ENCODE peak calls at places on chromosome 2, in nine cellular contexts. One of them, this sample, is unnamed.
A peak's percentile ranks its signal among the peaks of the same experiment; 100 is the strongest.

GRCh38 chr2:32430804-32431203 is 74.0 kb downstream of the BIRC6 start:
- DNase-seq in epithelial cell of esophagus: no peak
- DNase-seq in choroid plexus epithelial cell: no peak
- DNase-seq in mesendoderm: no peak
- DNase-seq in right cardiac atrium: no peak
- DNase-seq in GM12865: no peak
- DNase-seq in AG04449: no peak
- DNase-seq in NCI-H1092: no peak
- DNase-seq in B cell: no peak
- DNase-seq in this sample: no peak

GRCh38 chr2:156379069-156379468 is 46.5 kb upstream of the NR4A2 start:
- DNase-seq in epithelial cell of esophagus: no peak
- DNase-seq in choroid plexus epithelial cell: no peak
- DNase-seq in mesendoderm: no peak
- DNase-seq in right cardiac atrium: no peak
- DNase-seq in GM12865: no peak
- DNase-seq in AG04449: no peak
- DNase-seq in NCI-H1092: no peak
- DNase-seq in B cell: no peak
- DNase-seq in this sample: no peak

GRCh38 chr2:190340369-190340768 is 3.0 kb upstream of the INPP1 start:
- DNase-seq in epithelial cell of esophagus: peak; percentile 54
- DNase-seq in choroid plexus epithelial cell: peak; percentile 19
- DNase-seq in mesendoderm: peak; percentile 95
- DNase-seq in right cardiac atrium: no peak
- DNase-seq in GM12865: no peak
- DNase-seq in AG04449: no peak
- DNase-seq in NCI-H1092: no peak
- DNase-seq in B cell: no peak
- DNase-seq in this sample: no peak

GRCh38 chr2:226423498-226423960 is 376.1 kb downstream of the IRS1 start:
- DNase-seq in epithelial cell of esophagus: peak; percentile 60
- DNase-seq in choroid plexus epithelial cell: peak; percentile 60
- DNase-seq in mesendoderm: no peak
- DNase-seq in right cardiac atrium: no peak
- DNase-seq in GM12865: peak; percentile 40
- DNase-seq in AG04449: no peak
- DNase-seq in NCI-H1092: no peak
- DNase-seq in B cell: peak; percentile 75
- DNase-seq in this sample: no peak

GRCh38 chr2:69917854-69918253 is 2.9 kb downstream of the MXD1 start:
- DNase-seq in epithelial cell of esophagus: peak; percentile 89
- DNase-seq in choroid plexus epithelial cell: peak; percentile 92
- DNase-seq in mesendoderm: no peak
- DNase-seq in right cardiac atrium: no peak
- DNase-seq in GM12865: no peak
- DNase-seq in AG04449: no peak
- DNase-seq in NCI-H1092: no peak
- DNase-seq in B cell: no peak
- DNase-seq in this sample: peak; percentile 75

GRCh38 chr2:97546711-97547110 is 43.0 kb downstream of the ANKRD36B start:
- DNase-seq in epithelial cell of esophagus: peak; percentile 1
- DNase-seq in choroid plexus epithelial cell: peak; percentile 11
- DNase-seq in mesendoderm: no peak
- DNase-seq in right cardiac atrium: no peak
- DNase-seq in GM12865: no peak
- DNase-seq in AG04449: no peak
- DNase-seq in NCI-H1092: no peak
- DNase-seq in B cell: no peak
- DNase-seq in this sample: no peak

GRCh38 chr2:15170068-15170775 is 390.9 kb downstream of the NBAS start:
- DNase-seq in epithelial cell of esophagus: peak; percentile 11
- DNase-seq in choroid plexus epithelial cell: no peak
- DNase-seq in mesendoderm: peak; percentile 87
- DNase-seq in right cardiac atrium: no peak
- DNase-seq in GM12865: no peak
- DNase-seq in AG04449: no peak
- DNase-seq in NCI-H1092: no peak
- DNase-seq in B cell: no peak
- DNase-seq in this sample: peak; percentile 60

GRCh38 chr2:228938629-228939028 is 332.5 kb downstream of the PID1 start:
- DNase-seq in epithelial cell of esophagus: no peak
- DNase-seq in choroid plexus epithelial cell: peak; percentile 64
- DNase-seq in mesendoderm: no peak
- DNase-seq in right cardiac atrium: no peak
- DNase-seq in GM12865: no peak
- DNase-seq in AG04449: no peak
- DNase-seq in NCI-H1092: no peak
- DNase-seq in B cell: no peak
- DNase-seq in this sample: peak; percentile 59

GRCh38 chr2:118810766-118811165 is 36.7 kb downstream of the EN1 start:
- DNase-seq in epithelial cell of esophagus: no peak
- DNase-seq in choroid plexus epithelial cell: no peak
- DNase-seq in mesendoderm: no peak
- DNase-seq in right cardiac atrium: no peak
- DNase-seq in GM12865: no peak
- DNase-seq in AG04449: no peak
- DNase-seq in NCI-H1092: no peak
- DNase-seq in B cell: no peak
- DNase-seq in this sample: no peak

GRCh38 chr2:80238692-80239469 is 65.7 kb downstream of the LRRTM1 start:
- DNase-seq in epithelial cell of esophagus: peak; percentile 21
- DNase-seq in choroid plexus epithelial cell: peak; percentile 1
- DNase-seq in mesendoderm: peak; percentile 54
- DNase-seq in right cardiac atrium: no peak
- DNase-seq in GM12865: peak; percentile 30
- DNase-seq in AG04449: no peak
- DNase-seq in NCI-H1092: no peak
- DNase-seq in B cell: no peak
- DNase-seq in this sample: peak; percentile 81

GRCh38 chr2:45891719-45892118 is 240.2 kb downstream of the PRKCE start:
- DNase-seq in epithelial cell of esophagus: peak; percentile 28
- DNase-seq in choroid plexus epithelial cell: no peak
- DNase-seq in mesendoderm: no peak
- DNase-seq in right cardiac atrium: no peak
- DNase-seq in GM12865: no peak
- DNase-seq in AG04449: no peak
- DNase-seq in NCI-H1092: no peak
- DNase-seq in B cell: no peak
- DNase-seq in this sample: no peak

GRCh38 chr2:9256570-9257043 is 50.0 kb downstream of the ASAP2 start:
- DNase-seq in epithelial cell of esophagus: no peak
- DNase-seq in choroid plexus epithelial cell: no peak
- DNase-seq in mesendoderm: peak; percentile 63
- DNase-seq in right cardiac atrium: no peak
- DNase-seq in GM12865: no peak
- DNase-seq in AG04449: no peak
- DNase-seq in NCI-H1092: no peak
- DNase-seq in B cell: peak; percentile 36
- DNase-seq in this sample: peak; percentile 87

GRCh38 chr2:9191044-9191481 is 15.5 kb upstream of the ASAP2 start:
- DNase-seq in epithelial cell of esophagus: no peak
- DNase-seq in choroid plexus epithelial cell: peak; percentile 89
- DNase-seq in mesendoderm: peak; percentile 80
- DNase-seq in right cardiac atrium: peak; percentile 96
- DNase-seq in GM12865: no peak
- DNase-seq in AG04449: peak; percentile 78
- DNase-seq in NCI-H1092: no peak
- DNase-seq in B cell: no peak
- DNase-seq in this sample: peak; percentile 95

GRCh38 chr2:11862049-11862448 is 115.6 kb downstream of the LPIN1 start:
- DNase-seq in epithelial cell of esophagus: peak; percentile 55
- DNase-seq in choroid plexus epithelial cell: no peak
- DNase-seq in mesendoderm: no peak
- DNase-seq in right cardiac atrium: no peak
- DNase-seq in GM12865: peak; percentile 83
- DNase-seq in AG04449: no peak
- DNase-seq in NCI-H1092: no peak
- DNase-seq in B cell: no peak
- DNase-seq in this sample: no peak

GRCh38 chr2:16635796-16636699 is 29.6 kb downstream of the CYRIA start:
- DNase-seq in epithelial cell of esophagus: no peak
- DNase-seq in choroid plexus epithelial cell: peak; percentile 66
- DNase-seq in mesendoderm: no peak
- DNase-seq in right cardiac atrium: no peak
- DNase-seq in GM12865: no peak
- DNase-seq in AG04449: no peak
- DNase-seq in NCI-H1092: no peak
- DNase-seq in B cell: no peak
- DNase-seq in this sample: no peak

GRCh38 chr2:111194835-111195621 is 74.3 kb downstream of the BCL2L11 start:
- DNase-seq in epithelial cell of esophagus: no peak
- DNase-seq in choroid plexus epithelial cell: peak; percentile 73
- DNase-seq in mesendoderm: peak; percentile 45
- DNase-seq in right cardiac atrium: no peak
- DNase-seq in GM12865: peak; percentile 96
- DNase-seq in AG04449: no peak
- DNase-seq in NCI-H1092: no peak
- DNase-seq in B cell: peak; percentile 67
- DNase-seq in this sample: no peak

GRCh38 chr2:146295080-146295670 is 1549.7 kb upstream of the ACVR2A start:
- DNase-seq in epithelial cell of esophagus: no peak
- DNase-seq in choroid plexus epithelial cell: peak; percentile 20
- DNase-seq in mesendoderm: peak; percentile 36
- DNase-seq in right cardiac atrium: no peak
- DNase-seq in GM12865: no peak
- DNase-seq in AG04449: no peak
- DNase-seq in NCI-H1092: no peak
- DNase-seq in B cell: no peak
- DNase-seq in this sample: no peak

GRCh38 chr2:20569464-20570223 is 81.3 kb downstream of the HS1BP3 start:
- DNase-seq in epithelial cell of esophagus: no peak
- DNase-seq in choroid plexus epithelial cell: no peak
- DNase-seq in mesendoderm: no peak
- DNase-seq in right cardiac atrium: no peak
- DNase-seq in GM12865: no peak
- DNase-seq in AG04449: no peak
- DNase-seq in NCI-H1092: no peak
- DNase-seq in B cell: no peak
- DNase-seq in this sample: no peak

GRCh38 chr2:162840598-162841246 is 2.2 kb upstream of the KCNH7 start:
- DNase-seq in epithelial cell of esophagus: peak; percentile 90
- DNase-seq in choroid plexus epithelial cell: peak; percentile 83
- DNase-seq in mesendoderm: peak; percentile 90
- DNase-seq in right cardiac atrium: peak; percentile 58
- DNase-seq in GM12865: peak; percentile 78
- DNase-seq in AG04449: no peak
- DNase-seq in NCI-H1092: no peak
- DNase-seq in B cell: no peak
- DNase-seq in this sample: peak; percentile 76

GRCh38 chr2:199602271-199602895 is 144.6 kb upstream of the SATB2 start:
- DNase-seq in epithelial cell of esophagus: peak; percentile 2
- DNase-seq in choroid plexus epithelial cell: peak; percentile 7
- DNase-seq in mesendoderm: peak; percentile 86
- DNase-seq in right cardiac atrium: no peak
- DNase-seq in GM12865: no peak
- DNase-seq in AG04449: no peak
- DNase-seq in NCI-H1092: peak; percentile 8
- DNase-seq in B cell: no peak
- DNase-seq in this sample: no peak

GRCh38 chr2:144509001-144509545 is 10.8 kb downstream of the ZEB2 start:
- DNase-seq in epithelial cell of esophagus: no peak
- DNase-seq in choroid plexus epithelial cell: no peak
- DNase-seq in mesendoderm: no peak
- DNase-seq in right cardiac atrium: no peak
- DNase-seq in GM12865: no peak
- DNase-seq in AG04449: no peak
- DNase-seq in NCI-H1092: no peak
- DNase-seq in B cell: no peak
- DNase-seq in this sample: no peak

GRCh38 chr2:231674587-231675334 is 33.6 kb upstream of the PTMA start:
- DNase-seq in epithelial cell of esophagus: peak; percentile 43
- DNase-seq in choroid plexus epithelial cell: peak; percentile 61
- DNase-seq in mesendoderm: peak; percentile 93
- DNase-seq in right cardiac atrium: peak; percentile 91
- DNase-seq in GM12865: peak; percentile 89
- DNase-seq in AG04449: no peak
- DNase-seq in NCI-H1092: no peak
- DNase-seq in B cell: peak; percentile 90
- DNase-seq in this sample: peak; percentile 85

GRCh38 chr2:238060096-238060541 is 682 bp upstream of the SCLY start:
- DNase-seq in epithelial cell of esophagus: no peak
- DNase-seq in choroid plexus epithelial cell: no peak
- DNase-seq in mesendoderm: peak; percentile 55
- DNase-seq in right cardiac atrium: no peak
- DNase-seq in GM12865: no peak
- DNase-seq in AG04449: no peak
- DNase-seq in NCI-H1092: no peak
- DNase-seq in B cell: no peak
- DNase-seq in this sample: no peak

GRCh38 chr2:42060718-42061619 is 13.1 kb downstream of the PKDCC start:
- DNase-seq in epithelial cell of esophagus: no peak
- DNase-seq in choroid plexus epithelial cell: peak; percentile 71
- DNase-seq in mesendoderm: no peak
- DNase-seq in right cardiac atrium: peak; percentile 84
- DNase-seq in GM12865: no peak
- DNase-seq in AG04449: no peak
- DNase-seq in NCI-H1092: no peak
- DNase-seq in B cell: no peak
- DNase-seq in this sample: no peak

GRCh38 chr2:38377501-38378258 is 607 bp upstream of the ATL2 start:
- DNase-seq in epithelial cell of esophagus: peak; percentile 23
- DNase-seq in choroid plexus epithelial cell: peak; percentile 70
- DNase-seq in mesendoderm: no peak
- DNase-seq in right cardiac atrium: no peak
- DNase-seq in GM12865: no peak
- DNase-seq in AG04449: no peak
- DNase-seq in NCI-H1092: no peak
- DNase-seq in B cell: no peak
- DNase-seq in this sample: peak; percentile 91

GRCh38 chr2:19886261-19886660 is 15.5 kb downstream of the TTC32 start:
- DNase-seq in epithelial cell of esophagus: no peak
- DNase-seq in choroid plexus epithelial cell: no peak
- DNase-seq in mesendoderm: no peak
- DNase-seq in right cardiac atrium: no peak
- DNase-seq in GM12865: no peak
- DNase-seq in AG04449: no peak
- DNase-seq in NCI-H1092: no peak
- DNase-seq in B cell: no peak
- DNase-seq in this sample: no peak

GRCh38 chr2:160293401-160293911 is 93.4 kb upstream of the ITGB6 start:
- DNase-seq in epithelial cell of esophagus: peak; percentile 91
- DNase-seq in choroid plexus epithelial cell: peak; percentile 94
- DNase-seq in mesendoderm: peak; percentile 18
- DNase-seq in right cardiac atrium: no peak
- DNase-seq in GM12865: no peak
- DNase-seq in AG04449: peak; percentile 77
- DNase-seq in NCI-H1092: no peak
- DNase-seq in B cell: no peak
- DNase-seq in this sample: peak; percentile 90

GRCh38 chr2:73243884-73244570 is 9.9 kb downstream of the CCT7 start:
- DNase-seq in epithelial cell of esophagus: peak; percentile 90
- DNase-seq in choroid plexus epithelial cell: peak; percentile 51
- DNase-seq in mesendoderm: peak; percentile 87
- DNase-seq in right cardiac atrium: no peak
- DNase-seq in GM12865: no peak
- DNase-seq in AG04449: no peak
- DNase-seq in NCI-H1092: no peak
- DNase-seq in B cell: no peak
- DNase-seq in this sample: peak; percentile 90

GRCh38 chr2:206627632-206628031 is 14.7 kb upstream of the FAM237A start:
- DNase-seq in epithelial cell of esophagus: no peak
- DNase-seq in choroid plexus epithelial cell: no peak
- DNase-seq in mesendoderm: no peak
- DNase-seq in right cardiac atrium: no peak
- DNase-seq in GM12865: no peak
- DNase-seq in AG04449: no peak
- DNase-seq in NCI-H1092: no peak
- DNase-seq in B cell: no peak
- DNase-seq in this sample: no peak

GRCh38 chr2:144524190-144524957 is 4.5 kb upstream of the ZEB2 start:
- DNase-seq in epithelial cell of esophagus: no peak
- DNase-seq in choroid plexus epithelial cell: no peak
- DNase-seq in mesendoderm: peak; percentile 85
- DNase-seq in right cardiac atrium: peak; percentile 93
- DNase-seq in GM12865: no peak
- DNase-seq in AG04449: no peak
- DNase-seq in NCI-H1092: no peak
- DNase-seq in B cell: no peak
- DNase-seq in this sample: peak; percentile 71

GRCh38 chr2:233331536-233331935 is 22.8 kb upstream of the DGKD start:
- DNase-seq in epithelial cell of esophagus: no peak
- DNase-seq in choroid plexus epithelial cell: no peak
- DNase-seq in mesendoderm: no peak
- DNase-seq in right cardiac atrium: peak; percentile 65
- DNase-seq in GM12865: peak; percentile 90
- DNase-seq in AG04449: no peak
- DNase-seq in NCI-H1092: no peak
- DNase-seq in B cell: peak; percentile 93
- DNase-seq in this sample: no peak

This sample was measured in adipocyte.